ENCODE peak calls at places on chromosomes 1 and 21, in five cellular contexts. V is CD8-positive, alpha-beta T cell; I is NCI-H1105 treated with DMSO at 0.1 percent for 48 hours; K is G401; O is ovary. L is an unnamed sample.

GRCh38 chr1:229717774-229718173 is 91.7 kb downstream of the URB2 start:
- DNase-seq in V (no peak), K (no peak), I (no peak), O (no peak), L (no peak)

GRCh38 chr1:36328713-36329112 is 5.3 kb upstream of the EVA1B start:
- DNase-seq in V (no peak), O (peak), K (no peak), I (peak), L (no peak)

GRCh38 chr1:187759934-187760333 is 931.2 kb downstream of the PLA2G4A start:
- DNase-seq in K (no peak), V (no peak), O (no peak), I (no peak), L (no peak)

GRCh38 chr1:108663074-108663473 is 2.2 kb upstream of the HENMT1 start:
- DNase-seq in O (no peak), I (no peak), K (peak), V (no peak), L (peak)

GRCh38 chr1:117592155-117592554 is 13.7 kb upstream of the TENT5C start:
- DNase-seq in K (no peak), O (no peak), V (no peak), I (no peak), L (no peak)

GRCh38 chr21:41506526-41507520 is 1.1 kb downstream of the TMPRSS2 start:
- DNase-seq in I (no peak), O (no peak), K (no peak), V (no peak), L (no peak)

GRCh38 chr21:34360488-34361241 is 3.1 kb upstream of the KCNE2 start:
- DNase-seq in K (no peak), O (no peak), I (no peak), V (no peak), L (no peak)

GRCh38 chr1:93738075-93738622 is 56.5 kb upstream of the BCAR3 start:
- DNase-seq in K (no peak), V (no peak), I (no peak), O (no peak), L (no peak)

GRCh38 chr1:238115852-238116251 is 225.1 kb upstream of the ZP4 start:
- DNase-seq in K (no peak), V (no peak), O (no peak), I (no peak), L (no peak)

GRCh38 chr1:208899438-208899837 is 655.3 kb upstream of the PLXNA2 start:
- DNase-seq in K (no peak), O (no peak), V (no peak), I (no peak), L (no peak)

GRCh38 chr1:99850458-99850974 is 355 bp downstream of the AGL start:
- DNase-seq in K (peak), I (peak), O (no peak), V (no peak), L (peak)

GRCh38 chr1:181423301-181423918 is 59.9 kb upstream of the CACNA1E start:
- DNase-seq in O (no peak), V (no peak), I (peak), K (peak), L (peak)

GRCh38 chr1:87329756-87330200 is 1.1 kb downstream of the LMO4 start:
- DNase-seq in I (peak), O (no peak), V (no peak), K (peak), L (peak)

L was measured in cerebellum.